ENCODE peak calls at places on chromosomes 3 and 15, in six cellular contexts. G is activated CD8-positive, alpha-beta T cell treated with anti-CD3 and anti-CD28 coated beads for 36 hours; B is left lobe of liver; L is activated T-cell treated with anti-CD3 and anti-CD28 coated beads, Interleukin-2, amount 50 U/mL, for 72 hours; Y is CD4-positive, CD25-positive, alpha-beta regulatory T cell; H is naive B cell. W is an unnamed sample.

GRCh38 chr3:59473580-59473979 is 423.8 kb upstream of the CFAP20DC start:
- ATAC-seq in G (no peak), B (no peak), L (no peak), Y (no peak), H (no peak), W (no peak)

GRCh38 chr15:74631935-74632560 is 16.4 kb downstream of the CLK3 start:
- ATAC-seq in G (peak; percentile 68), B (peak; percentile 75), L (peak; percentile 62), Y (peak; percentile 52), H (peak; percentile 26), W (no peak)

GRCh38 chr15:38536201-38536676 is 28.4 kb downstream of the RASGRP1 start:
- ATAC-seq in G (no peak), B (no peak), L (no peak), Y (no peak), H (no peak), W (no peak)

GRCh38 chr3:156036258-156037053 is 83.9 kb upstream of the KCNAB1 start:
- ATAC-seq in G (no peak), B (no peak), L (no peak), Y (no peak), H (no peak), W (no peak)

GRCh38 chr15:75008249-75009017 is 13.1 kb downstream of the SCAMP5 start:
- ATAC-seq in G (no peak), B (no peak), L (no peak), Y (no peak), H (peak; percentile 20), W (peak; percentile 41)

GRCh38 chr3:117399311-117400068 is 689.9 kb downstream of the TUSC7 start:
- ATAC-seq in G (no peak), B (peak; percentile 53), L (no peak), Y (no peak), H (no peak), W (peak; percentile 22)

GRCh38 chr3:184619348-184619747 is 57.8 kb downstream of the EPHB3 start:
- ATAC-seq in G (peak; percentile 47), B (no peak), L (no peak), Y (no peak), H (peak; percentile 25), W (no peak)

GRCh38 chr3:189353318-189353958 is 181.7 kb downstream of the TPRG1 start:
- ATAC-seq in G (no peak), B (no peak), L (no peak), Y (no peak), H (no peak), W (no peak)

GRCh38 chr15:48897144-48897814 is 19.3 kb downstream of the EID1 start:
- ATAC-seq in G (peak; percentile 34), B (no peak), L (no peak), Y (no peak), H (no peak), W (no peak)

GRCh38 chr3:111392911-111393351 is 149.1 kb upstream of the CD96 start:
- ATAC-seq in G (peak; percentile 88), B (no peak), L (peak; percentile 76), Y (peak; percentile 74), H (peak; percentile 49), W (no peak)

GRCh38 chr3:148366743-148367410 is 330.8 kb upstream of the AGTR1 start:
- ATAC-seq in G (no peak), B (no peak), L (no peak), Y (no peak), H (no peak), W (no peak)

GRCh38 chr3:124565013-124565412 is 165.2 kb upstream of the UMPS start:
- ATAC-seq in G (no peak), B (peak; percentile 94), L (peak; percentile 45), Y (no peak), H (no peak), W (no peak)

GRCh38 chr15:68553994-68554715 is 24.6 kb upstream of the CORO2B start:
- ATAC-seq in G (no peak), B (peak; percentile 69), L (peak; percentile 35), Y (no peak), H (peak; percentile 52), W (no peak)

GRCh38 chr3:44061268-44061667 is 180.4 kb upstream of the TOPAZ1 start:
- ATAC-seq in G (no peak), B (no peak), L (no peak), Y (no peak), H (no peak), W (no peak)

GRCh38 chr15:60757831-60758570 is 279.1 kb upstream of the ICE2 start:
- ATAC-seq in G (no peak), B (peak; percentile 62), L (no peak), Y (no peak), H (no peak), W (no peak)

GRCh38 chr3:106275592-106275991 is 406.8 kb upstream of the CBLB start:
- ATAC-seq in G (peak; percentile 58), B (no peak), L (no peak), Y (no peak), H (no peak), W (no peak)

GRCh38 chr15:51735211-51735610 is 2.2 kb downstream of the LYSMD2 start:
- ATAC-seq in G (peak; percentile 45), B (no peak), L (no peak), Y (peak; percentile 14), H (no peak), W (no peak)

GRCh38 chr3:159672728-159673471 is 315.7 kb upstream of the IL12A start:
- ATAC-seq in G (no peak), B (peak; percentile 78), L (no peak), Y (no peak), H (no peak), W (no peak)

GRCh38 chr15:40059821-40060220 is 20.8 kb upstream of the SRP14 start:
- ATAC-seq in G (no peak), B (no peak), L (no peak), Y (no peak), H (no peak), W (no peak)

GRCh38 chr3:108835101-108835500 is 12.5 kb downstream of the TRAT1 start:
- ATAC-seq in G (peak; percentile 72), B (no peak), L (peak; percentile 83), Y (peak; percentile 84), H (no peak), W (no peak)

GRCh38 chr15:25731411-25731810 is 131.7 kb downstream of the ATP10A start:
- ATAC-seq in G (no peak), B (no peak), L (no peak), Y (no peak), H (no peak), W (no peak)